ENCODE peak calls at places on chromosomes 5 and 9, in six cellular contexts. A, U, I, X, S and K are unnamed samples.
A peak's percentile ranks its signal among the peaks of the same experiment; 100 is the strongest.

GRCh38 chr5:56060276-56061110 is 65.7 kb upstream of the IL6ST start:
- DNase-seq in A (no peak), U (no peak), X (peak; percentile 52), S (no peak), I (no peak), K (no peak)

GRCh38 chr9:81103597-81104471 is 585.5 kb downstream of the TLE1 start:
- DNase-seq in S (no peak), I (peak; percentile 29), A (no peak), U (no peak), X (no peak), K (no peak)

GRCh38 chr5:107668933-107669542 is 1.7 kb downstream of the EFNA5 start:
- DNase-seq in I (peak; percentile 29), X (no peak), U (no peak), S (no peak), A (no peak), K (no peak)

GRCh38 chr9:112764837-112765236 is 14.3 kb downstream of the SNX30 start:
- DNase-seq in A (no peak), U (no peak), S (no peak), X (no peak), I (no peak), K (no peak)

GRCh38 chr5:10729320-10730133 is 31.5 kb downstream of the DAP start:
- DNase-seq in X (no peak), I (no peak), S (no peak), U (no peak), A (no peak), K (no peak)

GRCh38 chr9:135033487-135033886 is 54.0 kb upstream of the OLFM1 start:
- DNase-seq in S (no peak), X (no peak), U (no peak), I (no peak), A (no peak), K (peak; percentile 30)

GRCh38 chr5:89735108-89735507 is 674.4 kb downstream of the CETN3 start:
- DNase-seq in I (no peak), S (no peak), X (peak; percentile 36), A (no peak), U (no peak), K (no peak)

GRCh38 chr5:132183723-132184122 is 43.9 kb downstream of the P4HA2 start:
- DNase-seq in X (peak; percentile 47), I (no peak), U (no peak), S (no peak), A (no peak), K (no peak)

GRCh38 chr5:176394096-176394495 is 5.5 kb downstream of the HIGD2A start:
- DNase-seq in U (no peak), S (no peak), A (no peak), X (no peak), I (no peak), K (peak; percentile 55)